ENCODE peak calls at places on chromosomes 5 and 9, in seven cellular contexts. I, R, D, B, H, W and S are unnamed samples.

GRCh38 chr5:68714810-68715209 is 379.0 kb upstream of the SLC30A5 start:
- DNase-seq in I (no peak), R (no peak), D (no peak), B (no peak), H (no peak), W (no peak), S (no peak)

GRCh38 chr5:61322738-61323429 is 9.2 kb upstream of the ZSWIM6 start:
- DNase-seq in I (no peak), R (no peak), D (peak; percentile 94), B (no peak), H (no peak), W (no peak), S (no peak)

GRCh38 chr9:81522721-81523551 is 166.4 kb downstream of the TLE1 start:
- DNase-seq in I (no peak), R (peak; percentile 42), D (peak; percentile 73), B (no peak), H (no peak), W (no peak), S (no peak)

GRCh38 chr9:78133751-78134150 is 102.1 kb upstream of the CEP78 start:
- DNase-seq in I (no peak), R (no peak), D (no peak), B (peak; percentile 8), H (no peak), W (no peak), S (no peak)

GRCh38 chr5:74538206-74538661 is 102.3 kb downstream of the ENC1 start:
- DNase-seq in I (no peak), R (peak; percentile 60), D (peak; percentile 67), B (no peak), H (no peak), W (no peak), S (no peak)

GRCh38 chr5:150522504-150523464 is 14.9 kb downstream of the NDST1 start:
- DNase-seq in I (no peak), R (peak; percentile 79), D (no peak), B (no peak), H (no peak), W (no peak), S (no peak)

GRCh38 chr5:171989946-171990712 is 16.3 kb downstream of the FBXW11 start:
- DNase-seq in I (no peak), R (no peak), D (no peak), B (no peak), H (no peak), W (no peak), S (no peak)

GRCh38 chr5:112210430-112211005 is 208.6 kb downstream of the EPB41L4A start:
- DNase-seq in I (no peak), R (peak; percentile 10), D (peak; percentile 63), B (peak; percentile 9), H (no peak), W (no peak), S (peak; percentile 53)

GRCh38 chr5:40223884-40224402 is 455.8 kb upstream of the PTGER4 start:
- DNase-seq in I (no peak), R (no peak), D (peak; percentile 65), B (peak; percentile 56), H (no peak), W (no peak), S (no peak)

GRCh38 chr5:95822038-95822407 is 503 bp downstream of the GLRX start:
- DNase-seq in I (no peak), R (peak; percentile 23), D (peak; percentile 71), B (no peak), H (peak; percentile 56), W (no peak), S (peak; percentile 51)

GRCh38 chr5:157189223-157189622 is 8.6 kb downstream of the ITK start:
- DNase-seq in I (no peak), R (no peak), D (no peak), B (peak; percentile 72), H (no peak), W (no peak), S (no peak)

GRCh38 chr5:135478938-135479337 is 26.8 kb upstream of the TIFAB start:
- DNase-seq in I (no peak), R (no peak), D (no peak), B (no peak), H (no peak), W (no peak), S (no peak)

GRCh38 chr5:28779161-28779754 is 1740.9 kb upstream of the CDH9 start:
- DNase-seq in I (no peak), R (peak; percentile 1), D (no peak), B (no peak), H (no peak), W (no peak), S (no peak)

GRCh38 chr5:102762095-102762534 is 7.0 kb downstream of the PAM start:
- DNase-seq in I (no peak), R (no peak), D (peak; percentile 34), B (no peak), H (no peak), W (no peak), S (no peak)

GRCh38 chr5:151787817-151788216 is 16.1 kb downstream of the G3BP1 start:
- DNase-seq in I (no peak), R (no peak), D (no peak), B (no peak), H (no peak), W (no peak), S (no peak)